ENCODE peak calls at places on chromosomes 1 and 21, in five cellular contexts. J, I, B, Q and U are unnamed samples.

GRCh38 chr1:97271906-97272788 is 550.6 kb downstream of the PTBP2 start:
- DNase-seq in J (no peak), I (no peak), B (no peak), Q (peak), U (no peak)

GRCh38 chr1:67162954-67163353 is 3.3 kb upstream of the IL23R start:
- DNase-seq in J (peak), I (no peak), B (no peak), Q (peak), U (no peak)

GRCh38 chr1:163544441-163544840 is 222.7 kb downstream of the NUF2 start:
- DNase-seq in J (no peak), I (no peak), B (no peak), Q (peak), U (no peak)

GRCh38 chr1:29543586-29543985 is 307.3 kb downstream of the PTPRU start:
- DNase-seq in J (no peak), I (no peak), B (no peak), Q (no peak), U (no peak)

GRCh38 chr1:224507771-224508523 is 73.3 kb upstream of the WDR26 start:
- DNase-seq in J (no peak), I (no peak), B (no peak), Q (no peak), U (no peak)

GRCh38 chr1:230610589-230610988 is 31.7 kb upstream of the COG2 start:
- DNase-seq in J (no peak), I (no peak), B (no peak), Q (no peak), U (no peak)

GRCh38 chr1:18949689-18950414 is 6.6 kb downstream of the IFFO2 start:
- DNase-seq in J (peak), I (peak), B (peak), Q (no peak), U (no peak)

GRCh38 chr1:234975122-234975940 is 153.3 kb downstream of the TOMM20 start:
- DNase-seq in J (peak), I (peak), B (no peak), Q (peak), U (no peak)

GRCh38 chr1:55506686-55507577 is 291.8 kb upstream of the USP24 start:
- DNase-seq in J (no peak), I (no peak), B (no peak), Q (peak), U (no peak)

GRCh38 chr1:94022471-94023189 is 98.3 kb downstream of the ABCA4 start:
- DNase-seq in J (no peak), I (no peak), B (no peak), Q (peak), U (no peak)

GRCh38 chr21:31351438-31351837 is 7.4 kb upstream of the TIAM1 start:
- DNase-seq in J (no peak), I (no peak), B (no peak), Q (peak), U (no peak)

GRCh38 chr1:167720965-167721616 is 691 bp upstream of the MPZL1 start:
- DNase-seq in J (peak), I (peak), B (peak), Q (peak), U (no peak)

GRCh38 chr1:48916121-48917069 is 139.7 kb upstream of the BEND5 start:
- DNase-seq in J (peak), I (no peak), B (no peak), Q (peak), U (no peak)

GRCh38 chr1:31238986-31239613 is 587 bp downstream of the NKAIN1 start:
- DNase-seq in J (no peak), I (no peak), B (no peak), Q (no peak), U (no peak)

GRCh38 chr1:75234499-75235064 is 100.4 kb downstream of the LHX8 start:
- DNase-seq in J (no peak), I (no peak), B (no peak), Q (no peak), U (no peak)

GRCh38 chr1:150613061-150613920 is 16.1 kb downstream of the ENSA start:
- DNase-seq in J (peak), I (peak), B (no peak), Q (peak), U (no peak)

GRCh38 chr21:46218906-46219590 is 9.5 kb downstream of the LSS start:
- DNase-seq in J (no peak), I (no peak), B (no peak), Q (no peak), U (no peak)

GRCh38 chr1:233477359-233477758 is 136.5 kb upstream of the KCNK1 start:
- DNase-seq in J (no peak), I (no peak), B (no peak), Q (peak), U (no peak)

GRCh38 chr1:36150296-36151132 is 1.2 kb upstream of the TRAPPC3 start:
- DNase-seq in J (peak), I (peak), B (peak), Q (peak), U (peak)

GRCh38 chr1:22841754-22842370 is 130.8 kb downstream of the LACTBL1 start:
- DNase-seq in J (no peak), I (no peak), B (no peak), Q (no peak), U (no peak)

DNA sequence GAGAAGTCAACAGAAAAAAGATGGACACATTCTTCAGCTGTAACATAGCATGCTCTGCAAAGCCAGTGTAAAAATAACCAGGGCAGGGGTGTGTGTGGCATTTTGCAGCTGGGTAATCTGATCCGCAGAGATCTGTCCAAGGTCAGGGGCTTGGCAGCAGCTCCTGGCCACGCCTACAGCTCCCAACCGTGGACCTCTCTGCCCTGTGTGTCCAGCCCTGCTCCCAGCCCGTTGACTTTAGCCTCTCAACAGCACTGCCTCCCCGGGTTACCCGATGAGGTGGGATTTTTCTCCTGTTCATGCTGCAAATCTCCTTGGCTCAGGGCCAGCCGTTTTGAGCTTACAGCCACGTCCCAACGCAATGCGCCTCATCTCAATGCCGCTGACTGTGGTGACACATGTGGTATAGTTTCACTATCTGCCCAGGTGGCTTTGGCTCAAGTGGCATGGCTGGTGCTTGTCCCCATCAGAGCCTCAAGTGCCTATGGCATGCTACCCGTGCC is 68.1 kb downstream of the VWA5B1 start:
- DNase-seq in J (no peak), I (peak), B (peak), Q (peak), U (no peak)
- TF ChIP-seq CTCF in J (no peak), I (no peak), B (no peak), Q (no peak), U (no peak)

GRCh38 chr1:15283500-15283899 is 36.5 kb downstream of the FHAD1 start:
- DNase-seq in J (no peak), I (no peak), B (no peak), Q (peak), U (no peak)
- TF ChIP-seq CTCF in J (no peak), I (no peak), B (no peak), Q (peak), U (no peak)

GRCh38 chr1:13517193-13517812 is 3.5 kb upstream of the LRRC38 start:
- DNase-seq in J (no peak), I (no peak), B (no peak), Q (peak), U (no peak)
- TF ChIP-seq CTCF in J (peak), I (no peak), B (peak), Q (peak), U (no peak)

DNA sequence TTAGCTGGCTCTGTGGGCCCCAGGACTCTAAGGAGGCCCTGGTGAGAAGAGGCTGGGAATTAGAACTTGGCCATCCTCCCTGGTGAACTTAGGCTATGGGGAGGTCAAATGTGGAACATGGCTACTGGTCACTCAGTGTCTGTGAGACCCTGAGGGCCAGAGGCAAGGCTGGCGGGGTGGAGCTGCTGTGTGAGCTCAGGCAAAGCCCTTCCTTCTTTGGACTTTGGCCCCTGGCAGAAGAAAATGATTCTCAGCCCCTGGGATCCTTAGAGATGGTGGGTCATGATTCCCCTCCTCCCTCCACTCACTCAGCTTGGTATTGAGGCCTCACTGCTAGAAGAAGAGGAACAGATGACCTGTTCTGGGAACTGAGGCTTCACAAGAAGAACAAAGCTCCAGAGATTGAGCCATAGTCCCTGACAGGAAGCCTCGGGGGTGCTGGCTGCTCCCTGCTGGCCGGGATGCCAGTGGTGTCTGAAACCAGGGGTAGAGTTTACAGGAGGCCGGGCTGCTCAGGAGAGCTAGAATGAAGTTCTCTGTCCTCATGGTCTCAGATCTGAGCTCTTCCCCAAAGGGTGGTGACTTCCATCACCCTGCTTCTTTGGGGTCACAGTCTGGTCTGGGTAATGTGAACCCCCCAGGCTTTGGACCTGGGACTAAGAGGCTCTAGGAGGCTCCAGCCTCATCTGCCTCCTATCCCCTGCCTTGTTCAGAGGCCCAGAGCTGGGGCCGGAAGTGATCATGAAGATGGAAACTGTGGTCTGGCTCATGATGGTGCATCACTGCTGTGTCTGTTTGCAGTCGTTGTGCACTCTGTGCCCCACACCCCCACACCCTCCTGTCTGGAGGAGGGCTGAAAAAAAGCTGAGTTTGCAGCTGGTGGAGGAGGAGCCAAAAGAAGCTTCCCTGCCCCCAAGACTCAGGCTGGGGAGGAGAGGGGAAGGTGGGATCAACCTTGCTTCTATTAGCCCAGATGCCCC is 905 bp downstream of the BTBD19 start:
- DNase-seq in J (peak), I (peak), B (peak), Q (no peak), U (no peak)
- TF ChIP-seq CTCF in J (no peak), I (no peak), B (peak), Q (no peak), U (no peak)

GRCh38 chr1:228455715-228456114 is 31.5 kb upstream of the RNF187 start:
- DNase-seq in J (no peak), I (no peak), B (no peak), Q (peak), U (no peak)

GRCh38 chr1:228457017-228457395 is 30.2 kb upstream of the RNF187 start:
- DNase-seq in J (no peak), I (no peak), B (no peak), Q (no peak), U (no peak)

GRCh38 chr1:228454238-228454637 is 32.9 kb upstream of the RNF187 start:
- DNase-seq in J (no peak), I (no peak), B (no peak), Q (no peak), U (no peak)

GRCh38 chr1:228457396-228458176 is 29.6 kb upstream of the RNF187 start:
- DNase-seq in J (peak), I (peak), B (peak), Q (peak), U (peak)

DNA sequence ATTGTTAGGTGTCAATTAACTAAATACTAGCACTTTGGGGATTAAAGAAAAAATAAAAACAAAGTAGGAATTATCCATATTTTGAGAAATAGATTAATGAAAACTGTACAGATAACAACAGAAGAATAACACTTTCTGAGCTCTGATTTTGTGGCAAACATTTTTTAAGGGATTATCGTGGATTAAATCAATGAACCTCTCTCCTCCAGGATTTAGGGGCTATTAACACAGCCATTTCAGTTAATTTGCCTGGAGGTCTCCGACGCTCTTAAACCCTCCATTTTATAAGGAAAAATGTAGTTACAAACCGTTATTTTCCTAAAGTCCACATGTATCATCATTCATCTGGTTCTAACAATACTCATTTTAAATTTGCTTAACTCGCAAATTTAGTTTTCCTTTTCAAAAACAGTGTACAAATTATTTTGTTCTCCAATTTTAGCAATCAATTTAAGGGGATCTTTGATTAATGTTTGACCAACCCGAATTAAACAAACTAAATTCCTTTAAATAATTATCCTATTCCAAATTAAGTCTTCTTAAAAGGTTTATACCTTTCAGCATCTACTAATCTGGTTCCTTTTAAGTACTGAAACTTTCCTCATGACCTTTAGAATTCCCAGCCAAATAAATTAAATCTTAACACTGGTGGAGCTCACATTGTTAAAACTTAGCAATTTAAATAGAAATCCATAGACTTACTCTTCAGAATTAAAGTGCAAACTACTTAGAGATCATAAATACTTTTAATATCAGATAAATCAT is 30.7 kb upstream of the RNF187 start:
- DNase-seq in J (no peak), I (no peak), B (no peak), Q (no peak), U (no peak)
- TF ChIP-seq CTCF in J (no peak), I (no peak), B (no peak), Q (no peak), U (no peak)

GRCh38 chr1:2108877-2109580 is 58.8 kb downstream of the PRKCZ start:
- DNase-seq in J (no peak), I (peak), B (no peak), Q (no peak), U (no peak)
- TF ChIP-seq CTCF in J (no peak), I (no peak), B (no peak), Q (no peak), U (no peak)

GRCh38 chr1:25615172-25615541 is 1.4 kb upstream of the MAN1C1 start:
- DNase-seq in J (no peak), I (no peak), B (no peak), Q (peak), U (no peak)

GRCh38 chr1:25616932-25617625 is 488 bp downstream of the MAN1C1 start:
- DNase-seq in J (peak), I (no peak), B (peak), Q (no peak), U (no peak)

GRCh38 chr1:25617626-25618432 is 1.2 kb downstream of the MAN1C1 start:
- DNase-seq in J (no peak), I (peak), B (peak), Q (no peak), U (no peak)

GRCh38 chr1:25615563-25616079 is 970 bp upstream of the MAN1C1 start:
- DNase-seq in J (no peak), I (no peak), B (no peak), Q (no peak), U (no peak)

GRCh38 chr1:25616080-25616931 is at the start of gene MAN1C1:
- DNase-seq in J (peak), I (peak), B (peak), Q (peak), U (peak)
- TF ChIP-seq CTCF in J (peak), I (peak), B (peak), Q (peak), U (peak)

GRCh38 chr1:196651637-196652215 is at the start of gene CFH:
- DNase-seq in J (no peak), I (no peak), B (no peak), Q (peak), U (no peak)
- TF ChIP-seq CTCF in J (no peak), I (no peak), B (no peak), Q (no peak), U (no peak)

GRCh38 chr1:32414186-32414886 is 20.1 kb upstream of the BSDC1 start:
- DNase-seq in J (no peak), I (no peak), B (no peak), Q (no peak), U (no peak)
- TF ChIP-seq CTCF in J (no peak), I (no peak), B (peak), Q (peak), U (no peak)